ENCODE peak calls at places on chromosomes 6 and 20, in five cellular contexts. U is fibroblast of lung, I is GM12878, F is endothelial cell of umbilical vein, Z is mammary epithelial cell. B is an unnamed sample.

GRCh38 chr6:88165877-88166492 is at the start of gene CNR1:
- DNase-seq in Z (peak; percentile 10), U (peak; percentile 39), F (peak; percentile 24), I (no peak), B (peak; percentile 45)

GRCh38 chr6:145034664-145035063 is 700.7 kb downstream of the EPM2A start:
- DNase-seq in I (no peak), U (peak; percentile 60), F (no peak), Z (no peak), B (no peak)

GRCh38 chr20:6007529-6008103 is 46.2 kb downstream of the LRRN4 start:
- DNase-seq in U (no peak), I (no peak), F (peak; percentile 2), Z (no peak), B (no peak)

GRCh38 chr20:3753098-3753497 is 14.5 kb downstream of the ADISSP start:
- DNase-seq in Z (peak; percentile 41), I (no peak), F (peak; percentile 66), U (peak; percentile 49), B (peak; percentile 72)

GRCh38 chr6:149053848-149054558 is 263.5 kb upstream of the TAB2 start:
- DNase-seq in Z (no peak), U (no peak), I (no peak), F (no peak), B (no peak)

GRCh38 chr6:45718901-45719300 is 296.8 kb downstream of the CLIC5 start:
- DNase-seq in Z (no peak), U (peak; percentile 75), F (no peak), I (no peak), B (no peak)

GRCh38 chr6:5190467-5190866 is 70.3 kb downstream of the LYRM4 start:
- DNase-seq in U (peak; percentile 95), I (no peak), Z (peak; percentile 90), F (peak; percentile 88), B (peak; percentile 47)

GRCh38 chr6:21198032-21198640 is 395.4 kb upstream of the SOX4 start:
- DNase-seq in I (no peak), U (no peak), F (no peak), Z (no peak), B (no peak)

GRCh38 chr20:44754554-44754953 is 8.9 kb downstream of the KCNK15 start:
- DNase-seq in I (no peak), Z (no peak), F (no peak), U (no peak), B (no peak)

GRCh38 chr6:165662041-165662491 is 975 bp downstream of the PDE10A start:
- DNase-seq in Z (no peak), I (no peak), U (peak; percentile 14), F (no peak), B (peak; percentile 35)

GRCh38 chr6:28334272-28335039 is 1.5 kb downstream of the ZSCAN31 start:
- DNase-seq in I (no peak), U (no peak), F (no peak), Z (no peak), B (no peak)

GRCh38 chr6:38847497-38847896 is 132.4 kb downstream of the DNAH8 start:
- DNase-seq in U (no peak), F (no peak), I (no peak), Z (no peak), B (no peak)

GRCh38 chr6:127732927-127733326 is 156.0 kb downstream of the C6orf58 start:
- DNase-seq in F (no peak), I (no peak), Z (no peak), U (no peak), B (no peak)

GRCh38 chr6:126632271-126632670 is 292.4 kb downstream of the CENPW start:
- DNase-seq in Z (no peak), F (no peak), U (no peak), I (no peak), B (no peak)

GRCh38 chr6:558089-558488 is 98.8 kb downstream of the HUS1B start:
- DNase-seq in F (no peak), Z (no peak), I (no peak), U (no peak), B (no peak)

GRCh38 chr6:146689806-146690205 is 91.0 kb downstream of the ADGB start:
- DNase-seq in Z (no peak), F (no peak), I (no peak), U (no peak), B (no peak)

GRCh38 chr20:22226849-22227248 is 357.5 kb downstream of the FOXA2 start:
- DNase-seq in I (peak; percentile 47), Z (no peak), F (no peak), U (no peak), B (no peak)

GRCh38 chr6:170378502-170378901 is 71.9 kb downstream of the FAM120B start:
- DNase-seq in U (no peak), I (no peak), F (no peak), Z (no peak), B (no peak)

GRCh38 chr6:33761922-33762629 is 15.4 kb upstream of the IP6K3 start:
- DNase-seq in I (no peak), U (no peak), Z (peak; percentile 30), F (peak; percentile 28), B (peak; percentile 35)

GRCh38 chr6:52634211-52634610 is 36.7 kb upstream of the TMEM14A start:
- DNase-seq in U (peak; percentile 43), F (no peak), I (no peak), Z (no peak), B (no peak)

GRCh38 chr20:40286991-40287531 is 402.0 kb downstream of the MAFB start:
- DNase-seq in Z (peak; percentile 91), U (no peak), I (no peak), F (peak; percentile 37), B (no peak)

GRCh38 chr6:129678463-129678862 is 31.5 kb downstream of the ARHGAP18 start:
- DNase-seq in Z (no peak), F (peak; percentile 30), U (no peak), I (no peak), B (no peak)

GRCh38 chr6:53487080-53487479 is 57.8 kb downstream of the GCLC start:
- DNase-seq in I (no peak), Z (no peak), F (no peak), U (peak; percentile 5), B (no peak)

GRCh38 chr6:126170875-126171489 is 168.9 kb upstream of the CENPW start:
- DNase-seq in I (peak; percentile 20), F (peak; percentile 48), Z (peak; percentile 14), U (no peak), B (peak; percentile 56)

GRCh38 chr6:136067731-136068341 is 182.3 kb downstream of the MTFR2 start:
- DNase-seq in U (peak; percentile 82), F (peak; percentile 95), Z (peak; percentile 11), I (no peak), B (peak; percentile 59)

GRCh38 chr6:26305097-26305841 is 59.7 kb upstream of the BTN3A2 start:
- DNase-seq in Z (peak; percentile 80), U (peak; percentile 87), I (no peak), F (peak; percentile 65), B (peak; percentile 80)

DNA sequence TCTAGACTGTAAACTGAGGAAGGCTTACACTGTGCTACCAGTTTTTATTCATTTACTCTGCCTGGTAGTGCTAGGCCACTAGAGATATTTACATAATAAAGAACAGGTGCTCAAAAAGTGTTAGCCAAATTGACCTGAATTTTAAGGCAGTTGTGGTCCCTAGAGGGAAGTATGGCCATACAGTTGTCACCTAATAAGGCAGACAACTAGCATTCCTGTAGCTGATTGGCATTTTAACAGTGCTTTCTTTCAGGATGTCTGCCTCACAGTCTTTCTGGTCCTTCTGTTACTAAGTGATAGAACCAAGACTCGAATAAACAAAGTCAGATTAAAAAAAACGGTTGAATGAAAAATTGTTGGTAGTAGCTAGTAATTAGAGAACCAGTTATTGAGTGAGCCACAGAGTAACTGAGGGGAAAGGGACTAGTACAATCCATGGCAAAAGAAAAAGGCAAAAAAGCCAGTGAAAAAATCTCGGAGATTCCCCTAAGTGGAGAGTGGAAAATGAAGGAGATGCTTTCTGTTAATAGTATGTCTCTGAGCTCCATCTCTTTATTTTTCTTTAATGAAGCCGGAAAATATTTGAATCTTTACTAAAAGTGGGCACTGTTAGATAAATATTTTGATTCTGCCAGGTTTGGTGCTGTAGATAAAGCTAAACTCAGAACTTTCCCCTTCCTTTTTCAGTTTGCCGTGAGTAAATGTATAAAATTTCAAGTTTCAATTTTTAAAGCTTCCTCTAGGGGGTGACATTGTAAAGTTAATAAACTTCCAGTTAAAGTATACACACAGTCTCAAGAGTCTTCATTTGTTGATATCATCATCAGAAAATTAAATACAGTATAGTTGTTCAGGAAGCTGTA is 9.1 kb downstream of the VTA1 start:
- DNase-seq in F (peak; percentile 76), Z (no peak), I (no peak), U (peak; percentile 8), B (peak; percentile 47)
- TF ChIP-seq CTCF in F (peak; percentile 24), Z (peak; percentile 39), I (peak; percentile 6), U (peak; percentile 38), B (peak; percentile 67)

GRCh38 chr6:150599199-150600002 is at the start of gene PLEKHG1:
- DNase-seq in U (peak; percentile 64), I (no peak), F (peak; percentile 58), Z (peak; percentile 77), B (peak; percentile 75)
- TF ChIP-seq EZH2 in U (no peak), I (peak; percentile 80), F (peak; percentile 13), Z (no peak), B (no peak)

GRCh38 chr20:23336476-23336875 is 14.1 kb upstream of the NXT1 start:
- DNase-seq in I (no peak), F (no peak), Z (no peak), U (no peak), B (no peak)

GRCh38 chr20:23340524-23340923 is 10.1 kb upstream of the NXT1 start:
- DNase-seq in Z (peak; percentile 49), U (peak; percentile 50), F (peak; percentile 84), I (no peak), B (peak; percentile 78)

GRCh38 chr20:23343590-23343989 is 7.0 kb upstream of the NXT1 start:
- DNase-seq in I (no peak), Z (no peak), U (no peak), F (no peak), B (no peak)

GRCh38 chr20:23341073-23341472 is 9.5 kb upstream of the NXT1 start:
- DNase-seq in F (no peak), U (no peak), Z (no peak), I (no peak), B (no peak)

DNA sequence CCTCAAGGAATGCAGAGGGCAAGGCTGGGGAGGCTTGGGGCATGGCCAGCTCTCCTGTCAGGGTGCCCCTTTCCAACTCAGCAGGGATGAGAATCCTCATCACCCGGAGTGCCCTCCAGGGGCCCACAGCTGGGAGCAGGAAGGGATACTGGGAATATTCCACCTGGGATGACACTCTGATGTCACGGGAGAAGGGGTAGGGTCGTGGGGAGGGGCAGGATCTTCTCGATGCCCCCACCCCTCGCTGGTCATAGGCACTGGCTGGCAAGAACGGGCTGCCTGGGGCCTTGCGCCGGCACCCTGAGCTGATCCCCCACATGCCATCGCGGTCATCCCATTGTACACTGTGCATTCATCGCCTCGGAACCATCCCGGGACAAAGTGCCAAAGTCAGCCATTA is 10.6 kb upstream of the NXT1 start:
- DNase-seq in Z (no peak), I (no peak), F (no peak), U (no peak), B (no peak)
- H3K4me1 ChIP-seq in Z (no peaks in the 10 kb centered on the region), I (no peaks in the 10 kb centered on the region), F (no peaks in the 10 kb centered on the region), U (no peaks in the 10 kb centered on the region), B (peaks cover 4% of the 10 kb centered on the region)

GRCh38 chr6:161199845-161200244 is 74.0 kb downstream of the AGPAT4 start:
- DNase-seq in I (no peak), U (no peak), F (no peak), Z (no peak), B (no peak)

GRCh38 chr6:161198176-161198575 is 75.7 kb downstream of the AGPAT4 start:
- DNase-seq in Z (peak; percentile 4), U (peak; percentile 42), F (no peak), I (no peak), B (peak; percentile 34)

GRCh38 chr6:161198781-161199505 is 74.9 kb downstream of the AGPAT4 start:
- DNase-seq in Z (no peak), U (no peak), I (no peak), F (no peak), B (no peak)

GRCh38 chr6:161204866-161205557 is 68.8 kb downstream of the AGPAT4 start:
- DNase-seq in U (peak; percentile 66), I (no peak), F (no peak), Z (no peak), B (no peak)

GRCh38 chr6:161200610-161201201 is 73.2 kb downstream of the AGPAT4 start:
- DNase-seq in F (no peak), Z (no peak), I (no peak), U (no peak), B (no peak)
- TF ChIP-seq CTCF in F (no peak), Z (peak; percentile 4), I (no peak), U (peak; percentile 14), B (peak; percentile 36)